ENCODE peak calls at places on chromosomes 12 and 14, in five cellular contexts. One of them, this sample, is unnamed.

GRCh38 chr12:31002361-31002725 is 71.3 kb upstream of the DDX11 start:
- DNase-seq in endothelial cell of umbilical vein: no peak
- DNase-seq in upper lobe of left lung: no peak
- DNase-seq in H1: no peak
- DNase-seq in transverse colon: no peak
- DNase-seq in this sample: peak; percentile 62

GRCh38 chr14:72715215-72715909 is 178.5 kb downstream of the DPF3 start:
- DNase-seq in endothelial cell of umbilical vein: no peak
- DNase-seq in transverse colon: no peak
- DNase-seq in upper lobe of left lung: no peak
- DNase-seq in H1: no peak
- DNase-seq in this sample: no peak

GRCh38 chr12:67919406-67919805 is 69.8 kb upstream of the IFNG-AS1 start:
- DNase-seq in endothelial cell of umbilical vein: no peak
- DNase-seq in upper lobe of left lung: no peak
- DNase-seq in transverse colon: no peak
- DNase-seq in H1: no peak
- DNase-seq in this sample: no peak

GRCh38 chr14:46259536-46259935 is 392.0 kb downstream of the RPL10L start:
- DNase-seq in transverse colon: no peak
- DNase-seq in upper lobe of left lung: no peak
- DNase-seq in H1: no peak
- DNase-seq in endothelial cell of umbilical vein: no peak
- DNase-seq in this sample: no peak

GRCh38 chr12:80230068-80230467 is 130.7 kb downstream of the OTOGL start:
- DNase-seq in H1: peak; percentile 9
- DNase-seq in endothelial cell of umbilical vein: peak; percentile 61
- DNase-seq in upper lobe of left lung: no peak
- DNase-seq in transverse colon: no peak
- DNase-seq in this sample: no peak

GRCh38 chr14:96064866-96065265 is 25.7 kb downstream of the C14orf132 start:
- DNase-seq in upper lobe of left lung: no peak
- DNase-seq in endothelial cell of umbilical vein: no peak
- DNase-seq in transverse colon: no peak
- DNase-seq in H1: no peak
- DNase-seq in this sample: peak; percentile 29

GRCh38 chr12:69052613-69053408 is 119.8 kb upstream of the CPM start:
- DNase-seq in transverse colon: no peak
- DNase-seq in endothelial cell of umbilical vein: peak; percentile 62
- DNase-seq in upper lobe of left lung: peak; percentile 55
- DNase-seq in H1: peak; percentile 71
- DNase-seq in this sample: no peak

GRCh38 chr14:33707751-33708150 is 243.1 kb downstream of the EGLN3 start:
- DNase-seq in endothelial cell of umbilical vein: no peak
- DNase-seq in upper lobe of left lung: no peak
- DNase-seq in transverse colon: no peak
- DNase-seq in H1: no peak
- DNase-seq in this sample: no peak

GRCh38 chr12:116456683-116457082 is 102.5 kb upstream of the MAP1LC3B2 start:
- DNase-seq in endothelial cell of umbilical vein: no peak
- DNase-seq in transverse colon: no peak
- DNase-seq in H1: no peak
- DNase-seq in upper lobe of left lung: no peak
- DNase-seq in this sample: peak; percentile 48

GRCh38 chr12:69464433-69464832 is 5.8 kb upstream of the FRS2 start:
- DNase-seq in transverse colon: no peak
- DNase-seq in endothelial cell of umbilical vein: no peak
- DNase-seq in upper lobe of left lung: no peak
- DNase-seq in H1: no peak
- DNase-seq in this sample: no peak

GRCh38 chr12:124694250-124694649 is 126.8 kb upstream of the NCOR2 start:
- DNase-seq in transverse colon: no peak
- DNase-seq in upper lobe of left lung: no peak
- DNase-seq in H1: no peak
- DNase-seq in endothelial cell of umbilical vein: no peak
- DNase-seq in this sample: no peak

GRCh38 chr12:94792690-94793089 is 142.3 kb upstream of the TMCC3 start:
- DNase-seq in H1: no peak
- DNase-seq in upper lobe of left lung: no peak
- DNase-seq in transverse colon: no peak
- DNase-seq in endothelial cell of umbilical vein: no peak
- DNase-seq in this sample: no peak

GRCh38 chr14:39102265-39102968 is 618 bp downstream of the SEC23A start:
- DNase-seq in endothelial cell of umbilical vein: peak; percentile 58
- DNase-seq in upper lobe of left lung: peak; percentile 21
- DNase-seq in transverse colon: peak; percentile 73
- DNase-seq in H1: no peak
- DNase-seq in this sample: no peak

GRCh38 chr14:53791116-53791515 is 165.5 kb downstream of the BMP4 start:
- DNase-seq in transverse colon: no peak
- DNase-seq in endothelial cell of umbilical vein: no peak
- DNase-seq in H1: no peak
- DNase-seq in upper lobe of left lung: no peak
- DNase-seq in this sample: no peak

GRCh38 chr12:69879007-69879960 is 54.3 kb downstream of the MYRFL start:
- DNase-seq in endothelial cell of umbilical vein: peak; percentile 76
- DNase-seq in transverse colon: peak; percentile 75
- DNase-seq in H1: no peak
- DNase-seq in upper lobe of left lung: peak; percentile 73
- DNase-seq in this sample: peak; percentile 76

GRCh38 chr14:30252151-30252550 is 306.8 kb upstream of the G2E3 start:
- DNase-seq in upper lobe of left lung: no peak
- DNase-seq in endothelial cell of umbilical vein: no peak
- DNase-seq in transverse colon: no peak
- DNase-seq in H1: no peak
- DNase-seq in this sample: no peak

GRCh38 chr12:67988600-67988999 is 647 bp upstream of the IFNG-AS1 start:
- DNase-seq in H1: no peak
- DNase-seq in transverse colon: no peak
- DNase-seq in endothelial cell of umbilical vein: no peak
- DNase-seq in upper lobe of left lung: no peak
- DNase-seq in this sample: no peak

GRCh38 chr12:80142640-80143039 is 43.3 kb downstream of the OTOGL start:
- DNase-seq in endothelial cell of umbilical vein: no peak
- DNase-seq in upper lobe of left lung: no peak
- DNase-seq in transverse colon: no peak
- DNase-seq in H1: no peak
- DNase-seq in this sample: no peak

GRCh38 chr14:95472819-95473251 is 43.6 kb downstream of the SYNE3 start:
- DNase-seq in transverse colon: no peak
- DNase-seq in H1: no peak
- DNase-seq in endothelial cell of umbilical vein: no peak
- DNase-seq in upper lobe of left lung: no peak
- DNase-seq in this sample: no peak

GRCh38 chr14:99475179-99475578 is 5.5 kb downstream of the SETD3 start:
- DNase-seq in upper lobe of left lung: no peak
- DNase-seq in H1: no peak
- DNase-seq in transverse colon: no peak
- DNase-seq in endothelial cell of umbilical vein: no peak
- DNase-seq in this sample: no peak

GRCh38 chr14:79077096-79077495 is 906.9 kb downstream of the NRXN3 start:
- DNase-seq in transverse colon: no peak
- DNase-seq in endothelial cell of umbilical vein: no peak
- DNase-seq in upper lobe of left lung: no peak
- DNase-seq in H1: no peak
- DNase-seq in this sample: no peak

GRCh38 chr12:89636776-89637160 is 71.9 kb downstream of the ATP2B1 start:
- DNase-seq in transverse colon: no peak
- DNase-seq in endothelial cell of umbilical vein: no peak
- DNase-seq in H1: no peak
- DNase-seq in upper lobe of left lung: no peak
- DNase-seq in this sample: no peak

GRCh38 chr12:11134300-11134699 is at the start of gene TAS2R30:
- DNase-seq in upper lobe of left lung: no peak
- DNase-seq in endothelial cell of umbilical vein: no peak
- DNase-seq in H1: no peak
- DNase-seq in transverse colon: no peak
- DNase-seq in this sample: no peak

GRCh38 chr14:50520947-50521815 is 11.2 kb downstream of the MAP4K5 start:
- DNase-seq in H1: no peak
- DNase-seq in transverse colon: peak; percentile 19
- DNase-seq in upper lobe of left lung: no peak
- DNase-seq in endothelial cell of umbilical vein: peak; percentile 92
- DNase-seq in this sample: no peak

GRCh38 chr12:98221243-98221808 is 294.1 kb upstream of the TMPO start:
- DNase-seq in H1: no peak
- DNase-seq in upper lobe of left lung: no peak
- DNase-seq in transverse colon: no peak
- DNase-seq in endothelial cell of umbilical vein: peak; percentile 6
- DNase-seq in this sample: no peak

GRCh38 chr12:40691913-40692616 is at the start of gene CNTN1:
- DNase-seq in upper lobe of left lung: peak; percentile 69
- DNase-seq in transverse colon: peak; percentile 24
- DNase-seq in H1: peak; percentile 89
- DNase-seq in endothelial cell of umbilical vein: peak; percentile 26
- DNase-seq in this sample: peak; percentile 69

GRCh38 chr14:85402546-85403162 is 127.3 kb upstream of the FLRT2 start:
- DNase-seq in transverse colon: no peak
- DNase-seq in H1: no peak
- DNase-seq in upper lobe of left lung: no peak
- DNase-seq in endothelial cell of umbilical vein: peak; percentile 89
- DNase-seq in this sample: no peak

GRCh38 chr14:55084648-55085441 is 33.4 kb downstream of the MAPK1IP1L start:
- DNase-seq in H1: no peak
- DNase-seq in upper lobe of left lung: no peak
- DNase-seq in endothelial cell of umbilical vein: no peak
- DNase-seq in transverse colon: no peak
- DNase-seq in this sample: no peak

GRCh38 chr14:55086939-55087338 is 35.5 kb downstream of the MAPK1IP1L start:
- DNase-seq in endothelial cell of umbilical vein: no peak
- DNase-seq in H1: no peak
- DNase-seq in transverse colon: no peak
- DNase-seq in upper lobe of left lung: no peak
- DNase-seq in this sample: no peak

GRCh38 chr14:55092326-55092725 is 36.7 kb upstream of the LGALS3 start:
- DNase-seq in transverse colon: no peak
- DNase-seq in upper lobe of left lung: no peak
- DNase-seq in H1: no peak
- DNase-seq in endothelial cell of umbilical vein: no peak
- DNase-seq in this sample: no peak

GRCh38 chr14:55088356-55088755 is 36.9 kb downstream of the MAPK1IP1L start:
- DNase-seq in upper lobe of left lung: no peak
- DNase-seq in H1: no peak
- DNase-seq in transverse colon: no peak
- DNase-seq in endothelial cell of umbilical vein: no peak
- DNase-seq in this sample: no peak
- H3K4me1 ChIP-seq in upper lobe of left lung: peaks cover 6% of the 10 kb centered on the region
- H3K4me1 ChIP-seq in H1: no peaks in the 10 kb centered on the region
- H3K4me1 ChIP-seq in transverse colon: no peaks in the 10 kb centered on the region
- H3K4me1 ChIP-seq in endothelial cell of umbilical vein: no peaks in the 10 kb centered on the region
- H3K4me1 ChIP-seq in this sample: peaks cover 8% of the 10 kb centered on the region

GRCh38 chr14:55864890-55865655 is 253.1 kb upstream of the PELI2 start:
- DNase-seq in transverse colon: no peak
- DNase-seq in H1: peak; percentile 27
- DNase-seq in endothelial cell of umbilical vein: no peak
- DNase-seq in upper lobe of left lung: no peak
- DNase-seq in this sample: no peak
- TF ChIP-seq POLR2A in transverse colon: no peak
- TF ChIP-seq POLR2A in H1: no peak
- TF ChIP-seq POLR2A in endothelial cell of umbilical vein: no peak
- TF ChIP-seq POLR2A in upper lobe of left lung: no peak
- TF ChIP-seq POLR2A in this sample: no peak

GRCh38 chr12:92562063-92562734 is 140.6 kb upstream of the PLEKHG7 start:
- DNase-seq in upper lobe of left lung: no peak
- DNase-seq in transverse colon: no peak
- DNase-seq in endothelial cell of umbilical vein: no peak
- DNase-seq in H1: no peak
- DNase-seq in this sample: no peak

GRCh38 chr12:92558806-92559205 is 144.0 kb upstream of the PLEKHG7 start:
- DNase-seq in upper lobe of left lung: no peak
- DNase-seq in H1: no peak
- DNase-seq in transverse colon: no peak
- DNase-seq in endothelial cell of umbilical vein: no peak
- DNase-seq in this sample: no peak

GRCh38 chr12:92558241-92558773 is 144.5 kb upstream of the PLEKHG7 start:
- DNase-seq in H1: no peak
- DNase-seq in endothelial cell of umbilical vein: no peak
- DNase-seq in transverse colon: no peak
- DNase-seq in upper lobe of left lung: no peak
- DNase-seq in this sample: no peak

GRCh38 chr12:92560713-92561542 is 141.9 kb upstream of the PLEKHG7 start:
- DNase-seq in H1: no peak
- DNase-seq in upper lobe of left lung: no peak
- DNase-seq in transverse colon: no peak
- DNase-seq in endothelial cell of umbilical vein: no peak
- DNase-seq in this sample: no peak

DNA sequence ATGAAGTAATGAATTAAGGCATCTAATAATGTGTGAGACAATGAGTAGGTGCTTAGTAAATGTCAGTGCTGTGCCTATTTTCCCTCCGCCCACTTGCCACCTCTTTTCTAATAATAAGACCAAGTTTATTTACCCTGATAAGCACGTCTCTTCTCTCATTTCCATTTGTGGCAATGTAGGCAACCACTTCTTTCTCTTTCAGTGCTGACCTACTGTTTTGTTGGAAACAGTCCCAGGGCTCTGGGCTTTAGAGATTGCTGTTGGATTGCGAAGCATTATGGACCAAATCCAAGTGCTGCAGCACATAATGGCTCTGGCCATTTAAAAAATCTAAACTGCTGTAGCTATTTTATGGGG is 141.3 kb upstream of the PLEKHG7 start:
- DNase-seq in upper lobe of left lung: peak; percentile 72
- DNase-seq in endothelial cell of umbilical vein: peak; percentile 72
- DNase-seq in transverse colon: peak; percentile 35
- DNase-seq in H1: no peak
- DNase-seq in this sample: no peak
- TF ChIP-seq POLR2AphosphoS5 in upper lobe of left lung: no peak
- TF ChIP-seq POLR2AphosphoS5 in endothelial cell of umbilical vein: no peak
- TF ChIP-seq POLR2AphosphoS5 in transverse colon: peak; percentile 54
- TF ChIP-seq POLR2AphosphoS5 in H1: no peak
- TF ChIP-seq POLR2AphosphoS5 in this sample: no peak

GRCh38 chr12:49868952-49869815 is 26.3 kb upstream of the BCDIN3D start:
- DNase-seq in upper lobe of left lung: peak; percentile 59
- DNase-seq in endothelial cell of umbilical vein: peak; percentile 100
- DNase-seq in H1: no peak
- DNase-seq in transverse colon: peak; percentile 46
- DNase-seq in this sample: peak; percentile 78
- H3K4me1 ChIP-seq in upper lobe of left lung: peaks cover 28% of the 10 kb centered on the region
- H3K4me1 ChIP-seq in endothelial cell of umbilical vein: peaks cover 20% of the 10 kb centered on the region
- H3K4me1 ChIP-seq in H1: no peaks in the 10 kb centered on the region
- H3K4me1 ChIP-seq in transverse colon: peaks cover 3% of the 10 kb centered on the region
- H3K4me1 ChIP-seq in this sample: peaks cover 15% of the 10 kb centered on the region

GRCh38 chr12:123389560-123390351 is 5.8 kb downstream of the KMT5A start:
- DNase-seq in upper lobe of left lung: peak; percentile 90
- DNase-seq in endothelial cell of umbilical vein: peak; percentile 25
- DNase-seq in H1: no peak
- DNase-seq in transverse colon: peak; percentile 79
- DNase-seq in this sample: peak; percentile 90
- TF ChIP-seq POLR2A in upper lobe of left lung: peak; percentile 43
- TF ChIP-seq POLR2A in endothelial cell of umbilical vein: no peak
- TF ChIP-seq POLR2A in H1: no peak
- TF ChIP-seq POLR2A in transverse colon: peak; percentile 75
- TF ChIP-seq POLR2A in this sample: no peak

GRCh38 chr14:97100306-97100705 is 303.1 kb downstream of the VRK1 start:
- DNase-seq in endothelial cell of umbilical vein: no peak
- DNase-seq in H1: no peak
- DNase-seq in upper lobe of left lung: no peak
- DNase-seq in transverse colon: no peak
- DNase-seq in this sample: no peak
- TF ChIP-seq POLR2AphosphoS5 in endothelial cell of umbilical vein: no peak
- TF ChIP-seq POLR2AphosphoS5 in H1: no peak
- TF ChIP-seq POLR2AphosphoS5 in upper lobe of left lung: no peak
- TF ChIP-seq POLR2AphosphoS5 in transverse colon: no peak
- TF ChIP-seq POLR2AphosphoS5 in this sample: no peak

GRCh38 chr14:68943107-68943506 is 36.0 kb downstream of the ACTN1 start:
- DNase-seq in endothelial cell of umbilical vein: no peak
- DNase-seq in H1: no peak
- DNase-seq in transverse colon: no peak
- DNase-seq in upper lobe of left lung: no peak
- DNase-seq in this sample: no peak
- H3K4me1 ChIP-seq in endothelial cell of umbilical vein: peaks cover 41% of the 10 kb centered on the region
- H3K4me1 ChIP-seq in H1: peaks cover 2% of the 10 kb centered on the region
- H3K4me1 ChIP-seq in transverse colon: peaks cover 98% of the 10 kb centered on the region
- H3K4me1 ChIP-seq in upper lobe of left lung: peaks cover 79% of the 10 kb centered on the region
- H3K4me1 ChIP-seq in this sample: peaks cover 8% of the 10 kb centered on the region